ENCODE peak calls at places on chromosomes 12 and 14, in four cellular contexts. N is neural crest cell, E is tibial nerve, R is fibroblast of the aortic adventitia. W is an unnamed sample.

GRCh38 chr12:128708789-128709188 is 115.0 kb downstream of the SLC15A4 start:
- DNase-seq in R (no peak), E (no peak), N (no peak), W (no peak)

GRCh38 chr14:52442602-52443001 is 109.7 kb downstream of the TXNDC16 start:
- DNase-seq in R (no peak), E (no peak), N (no peak), W (no peak)

GRCh38 chr14:103155013-103155412 is 31.8 kb downstream of the TNFAIP2 start:
- DNase-seq in R (peak; percentile 69), N (no peak), E (peak; percentile 41), W (no peak)

GRCh38 chr12:53676715-53677611 is 1.1 kb upstream of the ATP5MC2 start:
- DNase-seq in R (peak; percentile 46), E (no peak), N (peak; percentile 32), W (peak; percentile 55)

GRCh38 chr14:105364100-105364708 is 34.1 kb upstream of the TEX22 start:
- DNase-seq in R (peak; percentile 65), N (no peak), E (no peak), W (no peak)

GRCh38 chr12:82650627-82651337 is 35.9 kb upstream of the TMTC2 start:
- DNase-seq in N (no peak), E (no peak), R (peak; percentile 25), W (peak; percentile 41)

GRCh38 chr12:41919526-41920305 is 225.0 kb downstream of the GXYLT1 start:
- DNase-seq in N (no peak), E (no peak), R (no peak), W (no peak)

GRCh38 chr12:29148065-29148957 is 767 bp upstream of the FAR2 start:
- DNase-seq in E (no peak), R (peak; percentile 59), N (no peak), W (peak; percentile 22)

GRCh38 chr14:34501997-34502396 is 37.5 kb downstream of the EAPP start:
- DNase-seq in E (no peak), N (no peak), R (peak; percentile 73), W (peak; percentile 42)

GRCh38 chr14:35400707-35401421 is 3.7 kb downstream of the NFKBIA start:
- DNase-seq in N (no peak), E (no peak), R (peak; percentile 28), W (no peak)

GRCh38 chr12:21774358-21775129 is at the start of gene KCNJ8:
- DNase-seq in R (peak; percentile 68), N (peak; percentile 64), E (peak; percentile 16), W (peak; percentile 64)

GRCh38 chr14:28831126-28831525 is 64.5 kb downstream of the FOXG1 start:
- DNase-seq in N (no peak), E (no peak), R (no peak), W (no peak)

GRCh38 chr14:100885196-100886030 is 18.1 kb downstream of the RTL1 start:
- DNase-seq in N (no peak), R (peak; percentile 23), E (no peak), W (no peak)

GRCh38 chr12:103840881-103841689 is at the start of gene NT5DC3:
- DNase-seq in E (peak; percentile 66), R (peak; percentile 63), N (peak; percentile 78), W (peak; percentile 87)

GRCh38 chr12:108582509-108582908 is 15.4 kb downstream of the TMEM119 start:
- DNase-seq in R (no peak), E (no peak), N (no peak), W (no peak)

GRCh38 chr12:6383572-6384498 is at the start of gene LTBR:
- DNase-seq in R (peak; percentile 92), N (no peak), E (peak; percentile 94), W (peak; percentile 85)

GRCh38 chr14:56217380-56218045 is 99.3 kb downstream of the PELI2 start:
- DNase-seq in R (no peak), N (no peak), E (no peak), W (no peak)

GRCh38 chr12:108801736-108802665 is 55.4 kb downstream of the SSH1 start:
- DNase-seq in E (peak; percentile 54), N (peak; percentile 61), R (peak; percentile 80), W (peak; percentile 88)

GRCh38 chr14:99574099-99574880 is 29.7 kb downstream of the CCDC85C start:
- DNase-seq in N (no peak), E (peak; percentile 38), R (peak; percentile 92), W (peak; percentile 56)

GRCh38 chr12:131641315-131641714 is 69.6 kb upstream of the SFSWAP start:
- DNase-seq in R (no peak), N (no peak), E (no peak), W (no peak)

GRCh38 chr14:74906923-74907620 is 16.0 kb downstream of the RPS6KL1 start:
- DNase-seq in E (no peak), N (no peak), R (no peak), W (no peak)

GRCh38 chr12:65139389-65139788 is 18.3 kb upstream of the WIF1 start:
- DNase-seq in N (no peak), E (no peak), R (no peak), W (no peak)

GRCh38 chr14:101026341-101026740 is 122.8 kb upstream of the RTL1 start:
- DNase-seq in R (no peak), E (no peak), N (no peak), W (no peak)

GRCh38 chr12:89529738-89530137 is 3.9 kb upstream of the POC1B start:
- DNase-seq in R (peak; percentile 79), N (no peak), E (no peak), W (peak; percentile 68)

GRCh38 chr14:58736606-58737005 is 98.8 kb downstream of the DACT1 start:
- DNase-seq in N (no peak), E (no peak), R (peak; percentile 79), W (no peak)

GRCh38 chr12:124768462-124769165 is 95.0 kb downstream of the SCARB1 start:
- DNase-seq in E (no peak), N (no peak), R (peak; percentile 43), W (peak; percentile 64)

GRCh38 chr12:79934309-79935020 is 432 bp downstream of the PPP1R12A start:
- DNase-seq in N (peak; percentile 40), R (no peak), E (peak; percentile 26), W (no peak)

GRCh38 chr12:105850103-105850968 is 288.4 kb downstream of the NUAK1 start:
- DNase-seq in N (no peak), R (no peak), E (no peak), W (no peak)

GRCh38 chr12:75404231-75404630 is 13.3 kb downstream of the GLIPR1L2 start:
- DNase-seq in R (peak; percentile 5), E (no peak), N (no peak), W (no peak)

GRCh38 chr14:69711471-69712216 is 55.3 kb upstream of the SRSF5 start:
- DNase-seq in E (no peak), N (no peak), R (no peak), W (no peak)

GRCh38 chr14:80609055-80609454 is 332.5 kb downstream of the CEP128 start:
- DNase-seq in E (no peak), N (no peak), R (no peak), W (no peak)

GRCh38 chr12:124396544-124397398 is 101.9 kb downstream of the RFLNA start:
- DNase-seq in E (peak; percentile 58), N (no peak), R (no peak), W (no peak)

GRCh38 chr14:53538316-53538851 is 385.3 kb upstream of the DDHD1 start:
- DNase-seq in N (no peak), R (peak; percentile 39), E (no peak), W (no peak)

GRCh38 chr12:80593766-80594165 is 113.7 kb upstream of the MYF6 start:
- DNase-seq in R (peak; percentile 64), N (no peak), E (no peak), W (peak; percentile 91)

GRCh38 chr12:25959069-25959961 is 833 bp downstream of the RASSF8 start:
- DNase-seq in N (peak; percentile 24), R (peak; percentile 93), E (no peak), W (peak; percentile 86)

W was measured in astrocyte of the spinal cord.